ENCODE peak calls at places on chromosomes 2 and 18, in four cellular contexts. G is heart right ventricle, C is cardiac muscle cell, P is hepatocyte. J is an unnamed sample. For H3K4me1 and H3K36me3, the result is how much of the 10 kb centered on the place peaks cover.

GRCh38 chr2:85504434-85505261 is 34.3 kb upstream of the MAT2A start:
- DNase-seq in G (no peak), C (no peak), P (no peak), J (peak)

GRCh38 chr18:62606106-62606505 is 83.3 kb downstream of the ZCCHC2 start:
- DNase-seq in G (no peak), C (no peak), P (no peak), J (no peak)

GRCh38 chr2:109230980-109231420 is 102.0 kb downstream of the SH3RF3 start:
- DNase-seq in G (no peak), C (no peak), P (no peak), J (no peak)

GRCh38 chr2:160407393-160408204 is 86.0 kb downstream of the RBMS1 start:
- DNase-seq in G (peak), C (peak), P (peak), J (peak)

GRCh38 chr2:29114841-29115609 is at the start of gene CLIP4:
- DNase-seq in G (peak), C (peak), P (peak), J (peak)

GRCh38 chr2:238224636-238225035 is 15.2 kb downstream of the HES6 start:
- DNase-seq in G (no peak), C (no peak), P (no peak), J (no peak)

GRCh38 chr2:232994446-232994845 is 18.6 kb downstream of the NGEF start:
- DNase-seq in G (no peak), C (no peak), P (no peak), J (no peak)

GRCh38 chr2:26122633-26123032 is 50.3 kb upstream of the GAREM2 start:
- DNase-seq in G (no peak), C (no peak), P (no peak), J (no peak)

GRCh38 chr2:226579519-226579918 is 220.1 kb downstream of the IRS1 start:
- DNase-seq in G (no peak), C (no peak), P (no peak), J (no peak)

GRCh38 chr2:174224665-174225288 is 23.6 kb downstream of the OLA1 start:
- DNase-seq in G (no peak), C (no peak), P (no peak), J (no peak)

GRCh38 chr18:8895987-8896619 is 190.7 kb downstream of the MTCL1 start:
- DNase-seq in G (no peak), C (no peak), P (no peak), J (no peak)

GRCh38 chr18:29439398-29439797 is 1262.5 kb upstream of the CDH2 start:
- DNase-seq in G (no peak), C (peak), P (no peak), J (no peak)

GRCh38 chr2:177225965-177226360 is 13.4 kb downstream of the HNRNPA3 start:
- DNase-seq in G (no peak), C (no peak), P (no peak), J (no peak)

GRCh38 chr2:12261993-12262680 is 454.6 kb upstream of the TRIB2 start:
- DNase-seq in G (no peak), C (no peak), P (no peak), J (no peak)

GRCh38 chr18:33749831-33750230 is 171.8 kb downstream of the ASXL3 start:
- DNase-seq in G (no peak), C (no peak), P (no peak), J (no peak)

GRCh38 chr2:66576381-66577330 is 141.7 kb downstream of the MEIS1 start:
- DNase-seq in G (peak), C (peak), P (peak), J (no peak)

GRCh38 chr18:56307771-56308170 is 330.6 kb downstream of the TXNL1 start:
- DNase-seq in G (no peak), C (no peak), P (no peak), J (no peak)

GRCh38 chr2:47784349-47784851 is 1.5 kb downstream of the MSH6 start:
- DNase-seq in G (no peak), C (no peak), P (peak), J (no peak)

GRCh38 chr18:76981388-76981968 is 151.1 kb downstream of the MBP start:
- DNase-seq in G (no peak), C (no peak), P (no peak), J (no peak)

GRCh38 chr2:150572194-150572766 is 84.8 kb upstream of the RND3 start:
- DNase-seq in G (no peak), C (no peak), P (no peak), J (no peak)

GRCh38 chr2:219358170-219359075 is 25.9 kb upstream of the RESP18 start:
- DNase-seq in G (no peak), C (peak), P (no peak), J (no peak)

GRCh38 chr2:237886702-237887481 is 27.5 kb downstream of the RAMP1 start:
- DNase-seq in G (peak), C (peak), P (peak), J (peak)

GRCh38 chr18:76434452-76434851 is 60.6 kb downstream of the ZNF516 start:
- DNase-seq in G (no peak), C (no peak), P (no peak), J (no peak)

GRCh38 chr2:20538308-20539132 is 91.6 kb downstream of the RHOB start:
- DNase-seq in G (no peak), C (no peak), P (no peak), J (no peak)

GRCh38 chr2:106841886-106842645 is 43.9 kb downstream of the ST6GAL2 start:
- DNase-seq in G (no peak), C (no peak), P (no peak), J (no peak)

GRCh38 chr2:157751462-157752058 is 122.9 kb upstream of the ACVR1C start:
- DNase-seq in G (no peak), C (no peak), P (no peak), J (no peak)

GRCh38 chr2:208033701-208034502 is 8.6 kb upstream of the PLEKHM3 start:
- DNase-seq in G (no peak), C (peak), P (peak), J (peak)

GRCh38 chr2:12931211-12931844 is 214.6 kb downstream of the TRIB2 start:
- DNase-seq in G (no peak), C (peak), P (peak), J (no peak)

GRCh38 chr2:219452361-219453317 is 18.0 kb downstream of the SPEG start:
- DNase-seq in G (peak), C (no peak), P (peak), J (no peak)

GRCh38 chr2:199092419-199092818 is 365.3 kb downstream of the SATB2 start:
- DNase-seq in G (no peak), C (no peak), P (no peak), J (no peak)

GRCh38 chr2:156589381-156590079 is 153.4 kb downstream of the GPD2 start:
- DNase-seq in G (no peak), C (peak), P (peak), J (no peak)

GRCh38 chr2:181264016-181264415 is 193.2 kb upstream of the ITGA4 start:
- DNase-seq in G (no peak), C (no peak), P (no peak), J (no peak)

GRCh38 chr2:215218587-215219577 is 80.5 kb upstream of the ABCA12 start:
- DNase-seq in G (no peak), C (no peak), P (no peak), J (no peak)

GRCh38 chr18:49514577-49514976 is 27.5 kb upstream of the C18orf32 start:
- DNase-seq in G (no peak), C (no peak), P (peak), J (no peak)

GRCh38 chr18:59009846-59010245 is 129.8 kb upstream of the SEC11C start:
- DNase-seq in G (no peak), C (no peak), P (no peak), J (no peak)

GRCh38 chr2:7035884-7036283 is 118.7 kb downstream of the RNF144A start:
- DNase-seq in G (no peak), C (no peak), P (no peak), J (no peak)

GRCh38 chr2:40584432-40584831 is 132.5 kb upstream of the SLC8A1 start:
- DNase-seq in G (no peak), C (no peak), P (no peak), J (no peak)

GRCh38 chr2:69645026-69645425 is 1.5 kb upstream of the AAK1 start:
- DNase-seq in G (no peak), C (peak), P (no peak), J (no peak)

GRCh38 chr2:69644506-69644979 is 1.0 kb upstream of the AAK1 start:
- DNase-seq in G (peak), C (no peak), P (no peak), J (no peak)

GRCh38 chr2:69642709-69643601 is 584 bp downstream of the AAK1 start:
- DNase-seq in G (peak), C (peak), P (peak), J (peak)

GRCh38 chr2:69641887-69642708 is 1.4 kb downstream of the AAK1 start:
- DNase-seq in G (no peak), C (no peak), P (no peak), J (no peak)

DNA sequence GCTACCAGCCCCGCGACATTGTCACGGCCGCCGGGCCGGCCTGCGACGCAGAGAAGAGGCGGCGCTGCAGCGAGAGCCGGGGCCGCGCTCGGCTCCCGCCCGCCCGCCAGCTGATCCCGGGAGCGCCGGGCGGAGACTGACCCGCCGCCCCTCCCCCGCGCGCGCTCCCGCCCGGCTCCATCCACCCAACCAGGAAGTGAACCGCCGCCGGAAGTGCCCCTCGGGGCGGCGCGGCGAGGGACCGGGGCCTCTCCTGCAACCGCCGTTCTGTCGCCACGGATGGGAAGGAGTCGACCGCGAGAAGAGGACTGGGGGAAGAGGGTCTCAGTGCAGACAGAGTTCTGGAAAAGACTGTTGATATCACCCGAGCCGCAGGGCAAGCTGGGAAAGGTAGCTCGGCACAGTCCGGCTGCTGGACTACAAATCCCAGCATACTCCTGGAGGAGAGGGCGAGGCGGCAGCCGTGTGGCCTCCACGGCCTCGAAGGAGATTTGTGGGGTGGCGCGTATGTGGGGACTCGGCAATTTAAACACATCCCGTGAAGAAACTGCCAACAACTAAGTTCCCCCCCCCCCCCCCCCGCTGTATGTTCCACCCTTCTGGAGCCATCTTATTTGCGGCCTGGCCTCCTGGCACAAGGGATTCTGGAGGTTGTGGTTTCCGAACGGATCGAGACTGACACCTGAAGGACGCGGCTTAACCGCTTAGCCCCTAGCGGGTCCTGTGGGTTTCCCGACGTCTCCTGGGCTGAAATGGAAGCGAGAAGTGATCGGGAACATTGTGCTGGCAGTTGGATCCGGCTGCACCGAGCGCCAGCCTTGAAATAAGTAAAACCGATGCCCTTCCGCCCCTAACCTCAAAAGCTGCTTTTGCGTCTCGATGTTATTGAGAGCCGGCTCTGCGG is at the start of gene AAK1:
- DNase-seq in G (peak), C (peak), P (peak), J (peak)
- H3K4me1 ChIP-seq in G (under half), C (under half), P (under half), J (half or more)

GRCh38 chr2:235727891-235728380 is 234.1 kb downstream of the AGAP1 start:
- DNase-seq in G (no peak), C (no peak), P (no peak), J (no peak)
- H3K36me3 ChIP-seq in G (under half), C (under half), P (under half), J (under half)

GRCh38 chr2:10305715-10306114 is 3.0 kb downstream of the HPCAL1 start:
- DNase-seq in G (no peak), C (peak), P (peak), J (no peak)
- TF ChIP-seq CTCF in G (no peak), C (no peak), P (peak), J (peak)

DNA sequence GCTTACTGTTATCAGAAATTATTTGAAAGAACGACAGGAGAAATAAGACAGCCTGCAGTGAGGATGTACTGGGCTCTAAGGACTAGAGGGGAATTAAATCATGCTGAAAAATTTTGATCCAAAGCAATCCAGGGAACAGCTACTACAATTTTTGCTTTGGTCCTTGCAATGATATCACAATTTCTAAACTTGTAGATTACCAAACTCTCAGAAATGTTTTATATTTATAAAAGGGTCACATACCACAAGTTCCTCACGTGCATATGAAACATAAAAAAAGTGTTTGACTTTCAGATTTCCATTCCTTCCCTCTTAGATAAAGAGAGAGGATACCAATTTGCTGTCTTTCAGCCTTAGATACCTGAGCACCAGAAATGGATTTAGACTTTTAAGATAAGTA is 261.2 kb downstream of the STK39 start:
- DNase-seq in G (no peak), C (no peak), P (no peak), J (no peak)
- H3K4me1 ChIP-seq in G (under half), C (under half), P (under half), J (under half)

GRCh38 chr18:5107990-5108389 is 89.1 kb downstream of the AKAIN1 start:
- DNase-seq in G (no peak), C (peak), P (peak), J (no peak)
- H3K36me3 ChIP-seq in G (under half), C (under half), P (under half), J (under half)

GRCh38 chr2:241390301-241391206 is 34.5 kb downstream of the FARP2 start:
- DNase-seq in G (no peak), C (no peak), P (no peak), J (no peak)

GRCh38 chr2:241393524-241394196 is 37.6 kb downstream of the FARP2 start:
- DNase-seq in G (no peak), C (no peak), P (no peak), J (no peak)

GRCh38 chr2:241386519-241386918 is 30.4 kb downstream of the FARP2 start:
- DNase-seq in G (no peak), C (no peak), P (no peak), J (no peak)

GRCh38 chr2:241389697-241390096 is 33.6 kb downstream of the FARP2 start:
- DNase-seq in G (no peak), C (no peak), P (no peak), J (no peak)

GRCh38 chr2:241391892-241392665 is 36.0 kb downstream of the FARP2 start:
- DNase-seq in G (no peak), C (peak), P (peak), J (no peak)
- TF ChIP-seq CTCF in G (peak), C (peak), P (peak), J (peak)

GRCh38 chr18:43043626-43044025 is 71.9 kb downstream of the RIT2 start:
- DNase-seq in G (no peak), C (no peak), P (no peak), J (no peak)

GRCh38 chr18:43046324-43046723 is 69.2 kb downstream of the RIT2 start:
- DNase-seq in G (no peak), C (no peak), P (no peak), J (no peak)

DNA sequence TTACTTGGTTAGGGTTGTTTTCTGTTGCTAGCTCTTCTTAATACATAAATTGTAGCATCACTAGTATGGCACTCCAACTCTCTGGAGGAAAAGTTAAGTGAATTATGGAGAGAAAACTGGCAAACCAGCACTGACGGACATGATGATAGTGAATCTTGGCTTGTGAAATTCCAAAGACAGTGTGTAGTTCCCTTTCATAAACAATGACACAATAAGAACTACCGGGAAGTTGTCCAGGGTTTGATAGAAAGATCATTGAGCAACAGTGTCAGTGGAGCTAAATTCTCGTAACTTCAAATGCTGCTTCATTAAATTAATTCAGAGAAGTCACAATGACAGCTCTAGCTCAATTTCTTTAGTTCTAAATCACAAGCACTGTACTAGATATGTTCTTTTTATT is 66.5 kb downstream of the RIT2 start:
- DNase-seq in G (no peak), C (no peak), P (no peak), J (no peak)
- H3K4me1 ChIP-seq in G (under half), C (under half), P (under half), J (under half)